ENCODE peak calls at places on chromosomes 4 and X, in seven cellular contexts. S is heart left ventricle, F is sigmoid colon, Y is right lobe of liver, R is fibroblast of lung, V is PC-3, J is stomach. C is an unnamed sample. For H3K4me1 and H3K27me3, the result is how much of the 10 kb centered on the place peaks cover.

GRCh38 chrX:109472939-109473713 is 8.8 kb downstream of the GUCY2F start:
- DNase-seq in S (no peak), F (no peak), Y (no peak), R (peak), V (peak), J (no peak), C (no peak)

GRCh38 chr4:126735294-126736132 is 897.2 kb upstream of the INTU start:
- DNase-seq in S (no peak), F (no peak), Y (no peak), R (no peak), V (no peak), J (no peak), C (no peak)

GRCh38 chr4:131499139-131499873 is 1649.8 kb upstream of the PCDH10 start:
- DNase-seq in S (no peak), F (no peak), Y (no peak), R (peak), V (peak), J (no peak), C (no peak)

GRCh38 chr4:143581331-143581961 is 67.9 kb downstream of the SMARCA5 start:
- DNase-seq in S (no peak), F (no peak), Y (no peak), R (no peak), V (no peak), J (no peak), C (no peak)

GRCh38 chrX:9612146-9612505 is 147.3 kb downstream of the TBL1X start:
- DNase-seq in S (no peak), F (no peak), Y (no peak), R (no peak), V (no peak), J (no peak), C (no peak)

GRCh38 chr4:124936427-124936826 is 223.9 kb upstream of the ANKRD50 start:
- DNase-seq in S (peak), F (no peak), Y (no peak), R (peak), V (no peak), J (peak), C (peak)

GRCh38 chrX:18886344-18887161 is 97.4 kb downstream of the PHKA2 start:
- DNase-seq in S (peak), F (peak), Y (peak), R (peak), V (peak), J (peak), C (peak)

GRCh38 chrX:56995271-56995994 is at the start of gene SPIN3:
- DNase-seq in S (peak), F (peak), Y (peak), R (peak), V (peak), J (peak), C (peak)

GRCh38 chrX:66633541-66633940 is 5.3 kb downstream of the EDA2R start:
- DNase-seq in S (no peak), F (no peak), Y (no peak), R (peak), V (no peak), J (no peak), C (no peak)

GRCh38 chr4:47786958-47787370 is 50.9 kb downstream of the CORIN start:
- DNase-seq in S (no peak), F (no peak), Y (no peak), R (no peak), V (no peak), J (no peak), C (no peak)

GRCh38 chrX:38225093-38225492 is 4.4 kb upstream of the SRPX start:
- DNase-seq in S (no peak), F (no peak), Y (no peak), R (peak), V (no peak), J (no peak), C (no peak)

GRCh38 chr4:185638548-185639301 is 103.4 kb upstream of the PDLIM3 start:
- DNase-seq in S (peak), F (no peak), Y (peak), R (no peak), V (no peak), J (no peak), C (no peak)

GRCh38 chr4:38179690-38180299 is 219.6 kb downstream of the PTTG2 start:
- DNase-seq in S (peak), F (peak), Y (peak), R (peak), V (peak), J (peak), C (peak)
- H3K4me1 ChIP-seq in S (under half), F (under half), Y (under half), R (under half), V (under half), J (under half), C (under half)

DNA sequence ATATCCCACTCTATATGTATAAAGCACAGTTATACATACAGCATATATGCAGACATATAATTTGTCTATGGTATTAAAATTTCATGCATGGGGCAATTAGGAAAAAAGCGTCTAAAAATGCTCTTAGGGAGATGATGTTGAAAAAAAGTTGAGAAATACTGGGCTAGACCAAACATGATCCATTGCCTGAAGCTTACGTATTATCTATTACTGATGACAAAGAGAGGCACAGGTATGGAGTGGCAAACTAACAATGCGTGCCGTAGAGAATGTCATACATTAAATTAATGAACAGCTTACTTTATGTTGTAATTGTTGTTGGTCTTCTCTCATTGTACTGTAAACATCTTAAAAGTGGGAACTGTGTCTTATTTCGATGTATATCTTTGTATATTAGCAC is 13.9 kb downstream of the RHOH start:
- DNase-seq in S (no peak), F (no peak), Y (no peak), R (no peak), V (no peak), J (no peak), C (no peak)
- H3K27me3 ChIP-seq in S (under half), F (under half), Y (under half), R (under half), V (under half), J (under half), C (under half)

GRCh38 chr4:162837679-162838078 is 329.0 kb downstream of the NAF1 start:
- DNase-seq in S (no peak), F (no peak), Y (no peak), R (no peak), V (peak), J (no peak), C (no peak)

GRCh38 chr4:162838671-162839070 is 328.0 kb downstream of the NAF1 start:
- DNase-seq in S (no peak), F (no peak), Y (no peak), R (peak), V (peak), J (no peak), C (no peak)

GRCh38 chr4:162841769-162842168 is 324.9 kb downstream of the NAF1 start:
- DNase-seq in S (no peak), F (no peak), Y (no peak), R (no peak), V (no peak), J (no peak), C (no peak)

GRCh38 chr4:162837241-162837640 is 329.4 kb downstream of the NAF1 start:
- DNase-seq in S (no peak), F (no peak), Y (no peak), R (no peak), V (no peak), J (no peak), C (no peak)

GRCh38 chr4:162839814-162840213 is 326.9 kb downstream of the NAF1 start:
- DNase-seq in S (no peak), F (no peak), Y (no peak), R (no peak), V (no peak), J (no peak), C (no peak)
- TF ChIP-seq CTCF in S (no peak), F (no peak), Y (no peak), R (no peak), V (no peak), J (no peak), C (no peak)

DNA sequence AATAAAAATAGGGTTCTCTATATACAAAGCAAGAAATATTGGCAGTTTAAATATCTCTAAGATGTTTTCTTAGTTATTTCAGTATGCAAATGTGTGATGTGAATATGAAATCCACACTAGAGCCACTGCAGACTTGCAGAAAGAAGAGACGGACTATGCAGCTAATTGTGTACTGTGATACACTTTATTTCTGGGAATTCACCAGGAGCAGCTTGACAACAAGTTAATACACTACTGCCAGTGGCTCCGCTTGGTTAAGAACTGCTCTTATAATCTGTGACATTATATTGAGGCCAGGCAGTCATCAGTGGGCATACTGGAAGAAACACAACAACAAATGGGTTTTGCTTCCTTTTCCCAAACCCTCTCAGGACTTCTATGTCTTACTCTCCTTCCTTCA is 172.0 kb downstream of the FBXW7 start:
- DNase-seq in S (no peak), F (no peak), Y (no peak), R (no peak), V (no peak), J (no peak), C (no peak)
- H3K4me1 ChIP-seq in S (under half), F (under half), Y (under half), R (under half), V (under half), J (under half), C (under half)

DNA sequence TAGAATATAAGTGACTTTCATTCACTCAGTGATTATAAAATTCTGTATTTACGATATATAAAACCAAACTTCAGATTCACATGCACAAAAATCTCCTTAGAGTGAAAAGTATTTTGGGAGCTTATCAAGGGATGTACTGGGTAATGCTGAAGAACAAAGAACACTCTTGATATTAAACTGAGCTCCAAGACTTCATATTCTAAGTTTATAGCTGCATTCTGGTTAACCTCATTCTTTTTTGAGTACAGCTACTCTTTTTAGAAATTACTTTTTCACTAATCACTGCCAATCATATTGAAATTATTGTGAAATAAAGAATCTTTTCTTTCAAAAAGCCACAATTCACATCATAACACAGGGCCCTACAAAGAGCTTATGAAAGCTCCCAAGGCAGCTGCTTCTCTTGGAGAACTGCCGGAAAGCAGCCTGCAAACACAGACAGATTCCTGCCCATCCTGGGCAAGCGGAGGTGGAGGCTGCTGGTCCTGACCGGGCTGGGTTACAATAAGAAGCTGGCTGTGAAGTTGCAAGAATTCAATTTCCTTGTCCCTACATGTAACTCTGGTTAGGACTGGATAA is 121.4 kb downstream of the RNF150 start:
- DNase-seq in S (peak), F (peak), Y (no peak), R (no peak), V (no peak), J (no peak), C (no peak)
- H3K27me3 ChIP-seq in S (under half), F (under half), Y (under half), R (under half), V (half or more), J (under half), C (under half)